ENCODE peak calls at places on chromosomes 1 and 21, in seven cellular contexts. M, S, K, Z, W, N and G are unnamed samples.

GRCh38 chr1:110136911-110137310 is 13.4 kb upstream of the SLC6A17 start:
- DNase-seq in M (peak; percentile 4), K (peak; percentile 69), N (no peak), S (no peak), Z (peak; percentile 63), W (no peak), G (peak; percentile 75)

GRCh38 chr1:59504281-59504680 is 207.4 kb downstream of the FGGY start:
- DNase-seq in S (no peak), M (no peak), K (no peak), Z (no peak), W (no peak), N (no peak), G (no peak)

GRCh38 chr1:174734270-174734669 is 265.5 kb upstream of the CACYBP start:
- DNase-seq in S (no peak), N (no peak), Z (no peak), W (no peak), K (no peak), M (no peak), G (no peak)

GRCh38 chr1:111603979-111604378 is 15.6 kb upstream of the RAP1A start:
- DNase-seq in K (no peak), W (no peak), M (no peak), S (no peak), N (no peak), Z (no peak), G (no peak)

GRCh38 chr1:93690921-93691789 is 9.5 kb upstream of the BCAR3 start:
- DNase-seq in M (no peak), K (no peak), W (peak; percentile 85), N (no peak), Z (peak; percentile 45), S (no peak), G (no peak)

GRCh38 chr1:82273816-82274215 is 473.1 kb downstream of the ADGRL2 start:
- DNase-seq in N (no peak), M (no peak), S (no peak), W (no peak), K (no peak), Z (no peak), G (no peak)

GRCh38 chr21:37292946-37293345 is 25.8 kb upstream of the VPS26C start:
- DNase-seq in Z (no peak), S (peak; percentile 22), M (no peak), N (no peak), W (no peak), K (no peak), G (no peak)

GRCh38 chr1:167223144-167224103 is 2.7 kb downstream of the POU2F1 start:
- DNase-seq in K (no peak), M (peak; percentile 33), S (peak; percentile 21), Z (no peak), N (no peak), W (no peak), G (no peak)

GRCh38 chr1:53123462-53124129 is 18.8 kb downstream of the SLC1A7 start:
- DNase-seq in M (no peak), N (no peak), S (peak; percentile 66), Z (no peak), W (no peak), K (no peak), G (no peak)

GRCh38 chr1:230901711-230902110 is 33.4 kb upstream of the C1orf198 start:
- DNase-seq in K (no peak), W (no peak), Z (no peak), S (no peak), M (no peak), N (no peak), G (no peak)

GRCh38 chr1:27098447-27099153 is 56.3 kb downstream of the SLC9A1 start:
- DNase-seq in K (no peak), W (no peak), S (no peak), N (no peak), Z (no peak), M (no peak), G (no peak)
- H3K18ac ChIP-seq in K (peak overlapping the region; percentile 68), W (peak overlapping the region; percentile 9), S (peak overlapping the region; percentile 9), N (peak overlapping the region; percentile 38), Z (no peak overlapping the region), M (peak overlapping the region; percentile 83), G (no peak overlapping the region)

DNA sequence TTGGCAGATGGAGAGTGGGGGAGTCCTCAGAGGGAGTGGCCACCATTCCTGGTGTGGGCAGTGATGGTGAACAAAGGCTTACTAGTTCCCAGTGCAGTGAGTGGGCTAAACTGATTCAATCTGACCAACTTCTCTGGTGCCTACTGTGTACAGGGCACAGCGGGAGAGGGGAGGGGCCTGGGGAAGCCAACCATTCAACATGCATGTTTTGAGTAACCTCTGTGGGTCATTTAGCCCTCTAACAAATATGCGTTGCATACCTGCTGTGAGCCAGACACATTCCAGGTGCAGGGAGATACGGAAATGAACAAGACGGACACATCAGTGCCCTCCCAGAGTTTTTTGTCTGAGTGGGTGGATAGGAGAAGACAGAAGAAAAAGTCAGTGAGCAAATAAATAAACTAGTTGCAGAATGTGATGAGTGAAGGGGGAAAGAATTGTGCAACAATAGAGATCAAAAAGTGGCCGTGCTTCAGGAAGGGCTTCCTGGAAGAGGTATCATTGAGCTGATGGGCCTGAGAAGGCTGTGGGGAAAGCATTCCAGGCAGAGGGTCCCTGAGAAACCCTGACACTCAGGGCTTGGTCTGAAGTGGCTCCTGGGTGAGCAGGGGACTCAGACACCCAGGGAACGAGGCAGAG is 78.8 kb downstream of the EPHB2 start:
- DNase-seq in Z (no peak), W (peak; percentile 82), N (no peak), S (peak; percentile 19), M (no peak), K (no peak), G (no peak)
- H3K4me1 ChIP-seq in Z (peaks cover 5% of the 10 kb centered on the region), W (peaks cover 31% of the 10 kb centered on the region), N (peaks cover 2% of the 10 kb centered on the region), S (peaks cover 6% of the 10 kb centered on the region), M (peaks cover 36% of the 10 kb centered on the region), K (peaks cover 23% of the 10 kb centered on the region), G (peaks cover 2% of the 10 kb centered on the region)

DNA sequence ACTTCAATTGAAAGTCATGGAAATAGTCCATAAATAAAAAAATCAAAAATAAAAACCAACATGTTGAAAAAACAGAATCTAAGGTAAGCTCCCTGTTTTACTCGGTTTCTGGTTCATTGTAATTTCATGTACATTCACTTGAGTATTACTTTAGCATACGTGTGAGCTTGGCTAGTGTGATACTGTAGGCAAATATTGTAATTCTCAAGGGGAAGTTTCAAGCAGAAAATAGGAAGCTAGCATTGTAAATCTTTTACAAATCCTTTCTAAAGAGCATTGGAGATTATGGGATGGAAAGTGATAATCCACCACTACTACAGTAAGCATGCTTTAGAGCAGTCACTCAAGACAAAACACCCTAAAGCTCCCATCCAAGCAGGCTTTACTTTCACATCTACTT is 3.3 kb upstream of the LPAR3 start:
- DNase-seq in M (no peak), W (no peak), S (no peak), K (no peak), N (no peak), Z (no peak), G (no peak)
- H3K18ac ChIP-seq in M (no peak overlapping the region), W (no peak overlapping the region), S (no peak overlapping the region), K (no peak overlapping the region), N (no peak overlapping the region), Z (no peak overlapping the region), G (no peak overlapping the region)

GRCh38 chr1:161189036-161189435 is 9.8 kb downstream of the ADAMTS4 start:
- DNase-seq in N (no peak), Z (no peak), W (peak; percentile 69), S (no peak), K (no peak), M (no peak), G (no peak)
- H3K4me1 ChIP-seq in N (no peaks in the 10 kb centered on the region), Z (no peaks in the 10 kb centered on the region), W (no peaks in the 10 kb centered on the region), S (peaks cover 3% of the 10 kb centered on the region), K (no peaks in the 10 kb centered on the region), M (peaks cover 2% of the 10 kb centered on the region), G (no peaks in the 10 kb centered on the region)

DNA sequence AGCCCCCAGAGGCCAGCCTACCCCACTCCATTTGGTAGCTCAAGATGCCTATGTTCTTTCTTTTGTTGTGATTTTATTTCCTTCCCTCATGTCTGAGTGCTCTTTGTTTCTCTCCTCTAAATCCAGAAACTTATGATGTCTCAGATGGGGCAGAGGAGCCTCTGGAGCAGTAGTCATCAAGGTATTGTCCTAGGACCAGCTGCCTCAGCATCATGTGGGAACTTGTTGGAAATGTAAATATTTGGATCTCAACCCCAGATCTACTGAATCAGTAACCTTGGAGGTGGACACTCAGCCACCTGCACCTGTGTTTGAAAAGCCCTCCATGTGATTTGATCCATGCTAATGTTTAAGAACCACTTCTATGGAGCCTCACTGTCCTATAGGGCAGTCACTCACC is 593.1 kb upstream of the PLXNA2 start:
- DNase-seq in Z (no peak), M (no peak), N (no peak), K (no peak), S (no peak), W (no peak), G (no peak)
- H3K18ac ChIP-seq in Z (no peak overlapping the region), M (no peak overlapping the region), N (no peak overlapping the region), K (no peak overlapping the region), S (no peak overlapping the region), W (no peak overlapping the region), G (no peak overlapping the region)